ENCODE peak calls at places on chromosomes 3 and 15, in six cellular contexts. One of them, this sample, is unnamed.

GRCh38 chr15:49902791-49903481 is 216.1 kb downstream of the ATP8B4 start:
- DNase-seq in SJCRH30: peak; percentile 63
- DNase-seq in stimulated activated CD4-positive, alpha-beta T cell treated with anti-CD3 and anti-CD28 coated beads, Interleukin-12 subunit alpha, Interleukin-12 subunit beta, amount 100 ng/mL, for 48 hours: no peak
- DNase-seq in activated naive CD8-positive, alpha-beta T cell treated with anti-CD3 and anti-CD28 coated beads, Interleukin-2, amount 50 U/mL, for 24 hours: no peak
- DNase-seq in ELR: no peak
- DNase-seq in activated CD4-positive, alpha-beta T cell treated with anti-CD3 and anti-CD28 coated beads for 24 hours: no peak
- DNase-seq in this sample: peak; percentile 6

GRCh38 chr15:89783111-89783860 is 7.2 kb downstream of the MESP2 start:
- DNase-seq in ELR: peak; percentile 33
- DNase-seq in SJCRH30: no peak
- DNase-seq in activated CD4-positive, alpha-beta T cell treated with anti-CD3 and anti-CD28 coated beads for 24 hours: no peak
- DNase-seq in activated naive CD8-positive, alpha-beta T cell treated with anti-CD3 and anti-CD28 coated beads, Interleukin-2, amount 50 U/mL, for 24 hours: no peak
- DNase-seq in stimulated activated CD4-positive, alpha-beta T cell treated with anti-CD3 and anti-CD28 coated beads, Interleukin-12 subunit alpha, Interleukin-12 subunit beta, amount 100 ng/mL, for 48 hours: no peak
- DNase-seq in this sample: no peak

GRCh38 chr15:51274956-51275355 is 63.4 kb downstream of the CYP19A1 start:
- DNase-seq in stimulated activated CD4-positive, alpha-beta T cell treated with anti-CD3 and anti-CD28 coated beads, Interleukin-12 subunit alpha, Interleukin-12 subunit beta, amount 100 ng/mL, for 48 hours: no peak
- DNase-seq in ELR: no peak
- DNase-seq in activated CD4-positive, alpha-beta T cell treated with anti-CD3 and anti-CD28 coated beads for 24 hours: no peak
- DNase-seq in activated naive CD8-positive, alpha-beta T cell treated with anti-CD3 and anti-CD28 coated beads, Interleukin-2, amount 50 U/mL, for 24 hours: no peak
- DNase-seq in SJCRH30: no peak
- DNase-seq in this sample: no peak

GRCh38 chr3:16978234-16978920 is 93.6 kb downstream of the PLCL2 start:
- DNase-seq in activated CD4-positive, alpha-beta T cell treated with anti-CD3 and anti-CD28 coated beads for 24 hours: no peak
- DNase-seq in stimulated activated CD4-positive, alpha-beta T cell treated with anti-CD3 and anti-CD28 coated beads, Interleukin-12 subunit alpha, Interleukin-12 subunit beta, amount 100 ng/mL, for 48 hours: no peak
- DNase-seq in SJCRH30: no peak
- DNase-seq in ELR: no peak
- DNase-seq in activated naive CD8-positive, alpha-beta T cell treated with anti-CD3 and anti-CD28 coated beads, Interleukin-2, amount 50 U/mL, for 24 hours: no peak
- DNase-seq in this sample: no peak

GRCh38 chr15:67080900-67081431 is 15.6 kb downstream of the SMAD3 start:
- DNase-seq in activated naive CD8-positive, alpha-beta T cell treated with anti-CD3 and anti-CD28 coated beads, Interleukin-2, amount 50 U/mL, for 24 hours: peak; percentile 68
- DNase-seq in ELR: peak; percentile 87
- DNase-seq in SJCRH30: peak; percentile 63
- DNase-seq in activated CD4-positive, alpha-beta T cell treated with anti-CD3 and anti-CD28 coated beads for 24 hours: peak; percentile 46
- DNase-seq in stimulated activated CD4-positive, alpha-beta T cell treated with anti-CD3 and anti-CD28 coated beads, Interleukin-12 subunit alpha, Interleukin-12 subunit beta, amount 100 ng/mL, for 48 hours: no peak
- DNase-seq in this sample: peak; percentile 86

GRCh38 chr3:20047940-20048339 is 7.7 kb downstream of the KAT2B start:
- DNase-seq in SJCRH30: no peak
- DNase-seq in activated CD4-positive, alpha-beta T cell treated with anti-CD3 and anti-CD28 coated beads for 24 hours: no peak
- DNase-seq in activated naive CD8-positive, alpha-beta T cell treated with anti-CD3 and anti-CD28 coated beads, Interleukin-2, amount 50 U/mL, for 24 hours: no peak
- DNase-seq in stimulated activated CD4-positive, alpha-beta T cell treated with anti-CD3 and anti-CD28 coated beads, Interleukin-12 subunit alpha, Interleukin-12 subunit beta, amount 100 ng/mL, for 48 hours: no peak
- DNase-seq in ELR: no peak
- DNase-seq in this sample: no peak

GRCh38 chr15:60003243-60004018 is 680 bp upstream of the FOXB1 start:
- DNase-seq in activated CD4-positive, alpha-beta T cell treated with anti-CD3 and anti-CD28 coated beads for 24 hours: no peak
- DNase-seq in stimulated activated CD4-positive, alpha-beta T cell treated with anti-CD3 and anti-CD28 coated beads, Interleukin-12 subunit alpha, Interleukin-12 subunit beta, amount 100 ng/mL, for 48 hours: no peak
- DNase-seq in SJCRH30: no peak
- DNase-seq in activated naive CD8-positive, alpha-beta T cell treated with anti-CD3 and anti-CD28 coated beads, Interleukin-2, amount 50 U/mL, for 24 hours: no peak
- DNase-seq in ELR: no peak
- DNase-seq in this sample: no peak

GRCh38 chr15:89964555-89964954 is 36.6 kb upstream of the ZNF710 start:
- DNase-seq in activated naive CD8-positive, alpha-beta T cell treated with anti-CD3 and anti-CD28 coated beads, Interleukin-2, amount 50 U/mL, for 24 hours: no peak
- DNase-seq in stimulated activated CD4-positive, alpha-beta T cell treated with anti-CD3 and anti-CD28 coated beads, Interleukin-12 subunit alpha, Interleukin-12 subunit beta, amount 100 ng/mL, for 48 hours: no peak
- DNase-seq in ELR: no peak
- DNase-seq in activated CD4-positive, alpha-beta T cell treated with anti-CD3 and anti-CD28 coated beads for 24 hours: no peak
- DNase-seq in SJCRH30: no peak
- DNase-seq in this sample: no peak

GRCh38 chr15:51751687-51752683 is 588 bp downstream of the TMOD2 start:
- DNase-seq in activated naive CD8-positive, alpha-beta T cell treated with anti-CD3 and anti-CD28 coated beads, Interleukin-2, amount 50 U/mL, for 24 hours: peak; percentile 18
- DNase-seq in activated CD4-positive, alpha-beta T cell treated with anti-CD3 and anti-CD28 coated beads for 24 hours: no peak
- DNase-seq in ELR: peak; percentile 41
- DNase-seq in SJCRH30: peak; percentile 58
- DNase-seq in stimulated activated CD4-positive, alpha-beta T cell treated with anti-CD3 and anti-CD28 coated beads, Interleukin-12 subunit alpha, Interleukin-12 subunit beta, amount 100 ng/mL, for 48 hours: no peak
- DNase-seq in this sample: peak; percentile 37

GRCh38 chr3:55951371-55951770 is 464.3 kb upstream of the WNT5A start:
- DNase-seq in SJCRH30: peak; percentile 72
- DNase-seq in activated CD4-positive, alpha-beta T cell treated with anti-CD3 and anti-CD28 coated beads for 24 hours: no peak
- DNase-seq in stimulated activated CD4-positive, alpha-beta T cell treated with anti-CD3 and anti-CD28 coated beads, Interleukin-12 subunit alpha, Interleukin-12 subunit beta, amount 100 ng/mL, for 48 hours: no peak
- DNase-seq in activated naive CD8-positive, alpha-beta T cell treated with anti-CD3 and anti-CD28 coated beads, Interleukin-2, amount 50 U/mL, for 24 hours: no peak
- DNase-seq in ELR: no peak
- DNase-seq in this sample: no peak

GRCh38 chr3:158166223-158166622 is 56.3 kb downstream of the RSRC1 start:
- DNase-seq in SJCRH30: no peak
- DNase-seq in activated naive CD8-positive, alpha-beta T cell treated with anti-CD3 and anti-CD28 coated beads, Interleukin-2, amount 50 U/mL, for 24 hours: no peak
- DNase-seq in stimulated activated CD4-positive, alpha-beta T cell treated with anti-CD3 and anti-CD28 coated beads, Interleukin-12 subunit alpha, Interleukin-12 subunit beta, amount 100 ng/mL, for 48 hours: no peak
- DNase-seq in activated CD4-positive, alpha-beta T cell treated with anti-CD3 and anti-CD28 coated beads for 24 hours: no peak
- DNase-seq in ELR: no peak
- DNase-seq in this sample: no peak

GRCh38 chr3:188904670-188905069 is 267.1 kb upstream of the TPRG1 start:
- DNase-seq in activated naive CD8-positive, alpha-beta T cell treated with anti-CD3 and anti-CD28 coated beads, Interleukin-2, amount 50 U/mL, for 24 hours: no peak
- DNase-seq in stimulated activated CD4-positive, alpha-beta T cell treated with anti-CD3 and anti-CD28 coated beads, Interleukin-12 subunit alpha, Interleukin-12 subunit beta, amount 100 ng/mL, for 48 hours: no peak
- DNase-seq in activated CD4-positive, alpha-beta T cell treated with anti-CD3 and anti-CD28 coated beads for 24 hours: no peak
- DNase-seq in SJCRH30: no peak
- DNase-seq in ELR: peak; percentile 19
- DNase-seq in this sample: no peak

GRCh38 chr15:68210821-68211655 is 5.9 kb upstream of the CALML4 start:
- DNase-seq in activated naive CD8-positive, alpha-beta T cell treated with anti-CD3 and anti-CD28 coated beads, Interleukin-2, amount 50 U/mL, for 24 hours: peak; percentile 67
- DNase-seq in activated CD4-positive, alpha-beta T cell treated with anti-CD3 and anti-CD28 coated beads for 24 hours: peak; percentile 43
- DNase-seq in stimulated activated CD4-positive, alpha-beta T cell treated with anti-CD3 and anti-CD28 coated beads, Interleukin-12 subunit alpha, Interleukin-12 subunit beta, amount 100 ng/mL, for 48 hours: peak; percentile 51
- DNase-seq in ELR: peak; percentile 64
- DNase-seq in SJCRH30: peak; percentile 77
- DNase-seq in this sample: no peak

GRCh38 chr3:60708191-60708975 is 542.9 kb downstream of the FHIT start:
- DNase-seq in SJCRH30: peak; percentile 35
- DNase-seq in ELR: no peak
- DNase-seq in stimulated activated CD4-positive, alpha-beta T cell treated with anti-CD3 and anti-CD28 coated beads, Interleukin-12 subunit alpha, Interleukin-12 subunit beta, amount 100 ng/mL, for 48 hours: no peak
- DNase-seq in activated CD4-positive, alpha-beta T cell treated with anti-CD3 and anti-CD28 coated beads for 24 hours: no peak
- DNase-seq in activated naive CD8-positive, alpha-beta T cell treated with anti-CD3 and anti-CD28 coated beads, Interleukin-2, amount 50 U/mL, for 24 hours: no peak
- DNase-seq in this sample: no peak

GRCh38 chr3:45441570-45442313 is 53.4 kb downstream of the LARS2 start:
- DNase-seq in ELR: no peak
- DNase-seq in stimulated activated CD4-positive, alpha-beta T cell treated with anti-CD3 and anti-CD28 coated beads, Interleukin-12 subunit alpha, Interleukin-12 subunit beta, amount 100 ng/mL, for 48 hours: no peak
- DNase-seq in SJCRH30: no peak
- DNase-seq in activated CD4-positive, alpha-beta T cell treated with anti-CD3 and anti-CD28 coated beads for 24 hours: no peak
- DNase-seq in activated naive CD8-positive, alpha-beta T cell treated with anti-CD3 and anti-CD28 coated beads, Interleukin-2, amount 50 U/mL, for 24 hours: no peak
- DNase-seq in this sample: peak; percentile 1

GRCh38 chr3:80097674-80098073 is 329.9 kb upstream of the ROBO1 start:
- DNase-seq in activated CD4-positive, alpha-beta T cell treated with anti-CD3 and anti-CD28 coated beads for 24 hours: no peak
- DNase-seq in SJCRH30: no peak
- DNase-seq in stimulated activated CD4-positive, alpha-beta T cell treated with anti-CD3 and anti-CD28 coated beads, Interleukin-12 subunit alpha, Interleukin-12 subunit beta, amount 100 ng/mL, for 48 hours: no peak
- DNase-seq in ELR: peak; percentile 61
- DNase-seq in activated naive CD8-positive, alpha-beta T cell treated with anti-CD3 and anti-CD28 coated beads, Interleukin-2, amount 50 U/mL, for 24 hours: no peak
- DNase-seq in this sample: peak; percentile 16

GRCh38 chr3:55157736-55158135 is 229.9 kb upstream of the LRTM1 start:
- DNase-seq in activated CD4-positive, alpha-beta T cell treated with anti-CD3 and anti-CD28 coated beads for 24 hours: no peak
- DNase-seq in ELR: peak; percentile 87
- DNase-seq in stimulated activated CD4-positive, alpha-beta T cell treated with anti-CD3 and anti-CD28 coated beads, Interleukin-12 subunit alpha, Interleukin-12 subunit beta, amount 100 ng/mL, for 48 hours: no peak
- DNase-seq in SJCRH30: no peak
- DNase-seq in activated naive CD8-positive, alpha-beta T cell treated with anti-CD3 and anti-CD28 coated beads, Interleukin-2, amount 50 U/mL, for 24 hours: no peak
- DNase-seq in this sample: no peak

GRCh38 chr3:15097889-15098288 is 1.1 kb downstream of the RBSN start:
- DNase-seq in activated CD4-positive, alpha-beta T cell treated with anti-CD3 and anti-CD28 coated beads for 24 hours: no peak
- DNase-seq in stimulated activated CD4-positive, alpha-beta T cell treated with anti-CD3 and anti-CD28 coated beads, Interleukin-12 subunit alpha, Interleukin-12 subunit beta, amount 100 ng/mL, for 48 hours: peak; percentile 35
- DNase-seq in activated naive CD8-positive, alpha-beta T cell treated with anti-CD3 and anti-CD28 coated beads, Interleukin-2, amount 50 U/mL, for 24 hours: peak; percentile 45
- DNase-seq in ELR: peak; percentile 67
- DNase-seq in SJCRH30: no peak
- DNase-seq in this sample: no peak

GRCh38 chr3:111594205-111594604 is 941 bp downstream of the ZBED2 start:
- DNase-seq in activated CD4-positive, alpha-beta T cell treated with anti-CD3 and anti-CD28 coated beads for 24 hours: no peak
- DNase-seq in activated naive CD8-positive, alpha-beta T cell treated with anti-CD3 and anti-CD28 coated beads, Interleukin-2, amount 50 U/mL, for 24 hours: no peak
- DNase-seq in ELR: peak; percentile 87
- DNase-seq in SJCRH30: no peak
- DNase-seq in stimulated activated CD4-positive, alpha-beta T cell treated with anti-CD3 and anti-CD28 coated beads, Interleukin-12 subunit alpha, Interleukin-12 subunit beta, amount 100 ng/mL, for 48 hours: no peak
- DNase-seq in this sample: peak; percentile 69

GRCh38 chr3:24060055-24060454 is 115.0 kb downstream of the NR1D2 start:
- DNase-seq in activated CD4-positive, alpha-beta T cell treated with anti-CD3 and anti-CD28 coated beads for 24 hours: no peak
- DNase-seq in stimulated activated CD4-positive, alpha-beta T cell treated with anti-CD3 and anti-CD28 coated beads, Interleukin-12 subunit alpha, Interleukin-12 subunit beta, amount 100 ng/mL, for 48 hours: no peak
- DNase-seq in activated naive CD8-positive, alpha-beta T cell treated with anti-CD3 and anti-CD28 coated beads, Interleukin-2, amount 50 U/mL, for 24 hours: no peak
- DNase-seq in SJCRH30: no peak
- DNase-seq in ELR: peak; percentile 38
- DNase-seq in this sample: no peak

This sample was measured in SJSA1.